ENCODE peak calls at places on chromosomes 1 and 21, in four cellular contexts. I is HepG2, M is K562, L is GM12878. V is an unnamed sample.

GRCh38 chr1:192445849-192446489 is 129.2 kb downstream of the RGS21 start:
- DNase-seq in L (no peak), M (peak), I (peak), V (no peak)

GRCh38 chr1:228163004-228163753 is 2.4 kb upstream of the IBA57 start:
- DNase-seq in M (no peak), L (no peak), I (no peak), V (no peak)

GRCh38 chr1:212828395-212828794 is 19.1 kb downstream of the SPATA45 start:
- DNase-seq in L (no peak), I (peak), M (no peak), V (no peak)

GRCh38 chr1:172909606-172910326 is 141.0 kb downstream of the TNFSF18 start:
- DNase-seq in I (no peak), M (no peak), L (no peak), V (no peak)

GRCh38 chr1:12035306-12035705 is 16.0 kb downstream of the MIIP start:
- DNase-seq in M (no peak), I (no peak), L (no peak), V (no peak)

GRCh38 chr1:168317309-168317708 is 36.6 kb downstream of the TBX19 start:
- DNase-seq in L (no peak), I (no peak), M (peak), V (no peak)

GRCh38 chr1:206933333-206933945 is 11.7 kb upstream of the FCMR start:
- DNase-seq in M (peak), I (no peak), L (no peak), V (peak)

GRCh38 chr1:24635195-24635843 is 7.8 kb upstream of the SRRM1 start:
- DNase-seq in L (no peak), M (peak), I (peak), V (peak)

GRCh38 chr1:225762002-225762441 is 15.6 kb upstream of the SRP9 start:
- DNase-seq in L (no peak), I (no peak), M (no peak), V (no peak)

GRCh38 chr1:52532732-52533327 is 20.1 kb downstream of the TUT4 start:
- DNase-seq in L (no peak), M (peak), I (no peak), V (no peak)

GRCh38 chr1:172997941-172998361 is 52.8 kb downstream of the TNFSF18 start:
- DNase-seq in L (no peak), I (no peak), M (no peak), V (no peak)

GRCh38 chr1:45012639-45013278 is 705 bp downstream of the UROD start:
- DNase-seq in I (peak), M (peak), L (no peak), V (peak)

GRCh38 chr1:102970496-102971078 is 137.7 kb downstream of the COL11A1 start:
- DNase-seq in I (peak), L (no peak), M (peak), V (peak)

GRCh38 chr1:172002725-172003345 is 161.5 kb downstream of the DNM3 start:
- DNase-seq in L (peak), I (peak), M (peak), V (peak)

GRCh38 chr1:52574594-52574993 is 21.7 kb upstream of the TUT4 start:
- DNase-seq in I (no peak), M (no peak), L (no peak), V (no peak)

GRCh38 chr1:114666954-114667353 is 2.9 kb downstream of the DENND2C start:
- DNase-seq in M (no peak), I (no peak), L (no peak), V (no peak)

GRCh38 chr1:185353124-185353523 is 36.1 kb upstream of the IVNS1ABP start:
- DNase-seq in L (no peak), M (no peak), I (no peak), V (no peak)

GRCh38 chr21:43834146-43834905 is 30.7 kb upstream of the AGPAT3 start:
- DNase-seq in L (no peak), I (no peak), M (no peak), V (peak)

DNA sequence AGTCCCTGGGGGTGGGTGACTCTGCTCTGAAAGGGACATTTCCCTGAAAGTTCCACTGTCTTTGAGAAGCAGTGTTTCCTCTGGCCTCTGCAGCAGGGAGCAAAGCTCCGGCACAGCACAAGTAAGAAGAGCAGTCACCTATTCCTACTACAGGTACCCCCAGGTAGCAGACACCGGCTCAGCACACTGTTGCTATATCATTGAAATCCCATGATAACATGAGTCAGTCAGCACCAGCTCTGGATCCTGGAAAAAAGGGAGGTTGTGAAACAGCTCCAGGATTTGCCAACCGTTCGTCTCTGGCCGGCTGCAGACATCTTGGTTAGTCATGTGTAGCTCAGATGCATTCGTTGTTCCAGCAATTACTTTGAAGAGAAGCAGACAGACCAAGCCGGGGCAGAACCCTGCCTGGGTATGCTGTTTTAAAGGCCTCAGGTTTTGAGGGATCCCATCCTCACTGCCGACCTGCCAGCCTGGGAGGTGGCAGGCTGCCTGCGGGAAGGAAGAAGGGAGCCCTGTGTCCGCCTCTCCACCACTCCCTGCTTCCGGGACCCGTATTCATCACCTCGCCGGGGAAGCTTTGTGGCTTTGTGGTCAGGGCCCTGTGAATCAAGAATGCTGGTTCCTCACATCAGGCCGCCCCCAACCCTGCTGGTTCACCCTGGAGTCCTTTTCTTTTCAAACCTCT is 139.2 kb downstream of the CLIC6 start:
- DNase-seq in L (no peak), I (no peak), M (no peak), V (no peak)
- TF ChIP-seq NFIC in L (no peak), I (no peak), M (no peak), V (peak)

GRCh38 chr1:90720137-90720636 is 3.1 kb upstream of the BARHL2 start:
- DNase-seq in L (no peak), I (no peak), M (no peak), V (no peak)

GRCh38 chr1:90723561-90724108 is 6.5 kb upstream of the BARHL2 start:
- DNase-seq in I (no peak), M (no peak), L (no peak), V (peak)

GRCh38 chr1:90719321-90720136 is 2.4 kb upstream of the BARHL2 start:
- DNase-seq in I (no peak), M (no peak), L (no peak), V (no peak)

GRCh38 chr1:90722874-90723273 is 5.8 kb upstream of the BARHL2 start:
- DNase-seq in I (no peak), M (no peak), L (no peak), V (no peak)

DNA sequence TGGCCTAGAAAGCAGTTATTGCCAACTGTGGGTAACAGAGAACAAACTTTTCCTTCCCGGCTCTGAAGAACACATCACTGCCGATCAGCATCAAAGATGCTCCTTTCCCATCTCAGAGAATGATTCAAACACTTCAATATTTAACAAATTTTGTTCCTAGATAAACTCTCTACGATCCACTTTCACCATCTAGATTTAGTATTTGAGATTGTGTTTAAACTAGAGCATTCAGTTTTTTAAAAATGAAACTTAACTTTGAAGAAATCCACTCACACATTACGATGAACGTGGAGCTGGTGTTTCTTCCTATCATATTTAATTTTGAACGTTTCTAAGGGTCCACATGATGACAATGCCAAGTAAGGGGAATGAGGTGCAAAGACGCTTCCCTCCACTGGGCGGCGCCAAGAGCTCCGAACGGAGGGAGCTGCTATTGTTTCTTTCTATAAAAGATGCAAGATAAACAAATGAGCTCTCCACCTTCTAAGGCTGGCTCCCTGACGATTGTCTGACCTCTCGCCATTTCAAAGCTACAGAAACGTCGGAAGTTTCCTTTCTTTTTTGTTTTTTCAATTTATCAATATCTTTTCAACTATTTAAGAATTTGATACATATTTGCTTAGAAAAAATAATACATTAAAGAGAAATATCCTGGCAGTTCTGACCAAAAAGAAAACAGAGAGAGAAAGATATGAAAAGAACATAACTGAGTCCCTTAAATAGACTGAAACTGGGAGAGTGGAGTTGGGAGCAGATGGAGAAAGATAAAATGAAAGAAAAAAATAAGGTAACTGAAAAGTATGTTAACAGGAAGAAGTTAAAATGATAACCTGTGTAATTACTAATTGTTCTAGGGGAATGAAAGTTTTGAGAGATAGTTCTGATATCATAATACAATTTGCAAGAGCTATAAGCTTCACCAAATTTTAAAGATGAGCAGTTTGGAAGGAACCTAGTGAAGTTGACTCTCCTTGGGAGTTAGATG is 4.4 kb upstream of the BARHL2 start:
- DNase-seq in L (no peak), M (peak), I (peak), V (peak)
- TF ChIP-seq YY1 in L (peak), M (no peak), I (no peak), V (no peak)

GRCh38 chr21:46634427-46634826 is 1.0 kb upstream of the PRMT2 start:
- DNase-seq in L (no peak), M (no peak), I (peak), V (no peak)
- TF ChIP-seq NFIC in L (no peak), M (no peak), I (no peak), V (no peak)

GRCh38 chr1:233294991-233295774 is at the start of gene PCNX2:
- DNase-seq in M (peak), L (no peak), I (no peak), V (peak)
- TF ChIP-seq YY1 in M (no peak), L (peak), I (no peak), V (peak)

DNA sequence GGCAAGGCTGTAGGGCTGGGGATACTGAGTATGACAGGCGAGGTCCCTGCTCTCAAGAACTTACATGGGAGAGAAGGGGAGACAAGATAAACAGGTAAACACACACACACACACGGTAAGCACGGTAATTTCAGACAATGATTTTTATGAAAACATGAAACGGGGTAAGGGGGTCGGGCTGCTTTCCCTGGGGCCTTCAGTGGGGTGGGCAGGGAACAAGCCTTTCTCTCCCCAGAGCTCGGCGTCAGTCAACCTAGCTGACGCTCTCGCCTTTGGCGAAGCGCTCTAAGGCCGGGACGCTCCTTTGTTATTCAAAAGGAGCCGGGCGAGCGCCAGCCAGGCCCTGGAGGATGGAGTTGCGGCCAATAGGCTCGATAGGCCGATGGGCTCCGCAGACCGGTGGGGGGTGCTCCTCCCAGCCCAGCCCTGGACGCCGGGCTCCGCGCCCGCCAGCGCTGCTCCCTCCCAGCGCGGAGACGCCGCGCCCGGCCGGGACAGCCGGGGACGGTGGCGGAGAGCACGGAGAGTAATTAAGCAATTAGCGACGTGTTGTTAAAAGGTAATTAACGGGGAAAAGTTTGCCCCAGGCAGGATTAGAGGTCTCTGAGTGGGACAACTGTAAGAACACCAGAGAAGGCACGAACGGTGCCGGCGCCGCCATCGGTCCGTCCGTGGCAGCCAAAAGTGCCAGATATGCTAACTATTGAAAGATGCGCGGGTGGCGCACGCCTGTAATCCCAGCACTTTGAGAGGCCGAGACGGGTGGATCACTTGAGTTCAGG is 980 bp upstream of the INKA2 start:
- DNase-seq in L (no peak), M (no peak), I (no peak), V (peak)
- TF ChIP-seq NFIC in L (no peak), M (no peak), I (no peak), V (no peak)

GRCh38 chr1:188022661-188023060 is 1193.9 kb downstream of the PLA2G4A start:
- DNase-seq in I (no peak), M (no peak), L (no peak), V (no peak)
- TF ChIP-seq YY1 in I (no peak), M (no peak), L (no peak), V (no peak)

GRCh38 chr1:42966688-42967609 is 8.3 kb upstream of the SLC2A1 start:
- DNase-seq in L (no peak), I (peak), M (peak), V (no peak)
- TF ChIP-seq NFIC in L (no peak), I (no peak), M (peak), V (peak)

GRCh38 chr1:68745006-68745405 is 248.1 kb upstream of the DEPDC1 start:
- DNase-seq in L (no peak), I (no peak), M (no peak), V (no peak)
- TF ChIP-seq YY1 in L (no peak), I (no peak), M (no peak), V (no peak)

V was measured in SK-N-SH.